ENCODE peak calls at places on chromosomes 2 and 18, in ten cellular contexts. P, A, M, D, X, N, S, C, T and K are unnamed samples.

GRCh38 chr18:36634573-36635216 is 194.1 kb downstream of the TPGS2 start:
- DNase-seq in P (no peak), A (no peak), M (no peak), D (no peak), X (no peak), N (no peak), S (no peak), C (no peak), T (no peak), K (no peak)

GRCh38 chr18:68060871-68061270 is 544.4 kb upstream of the DSEL start:
- DNase-seq in P (no peak), A (no peak), M (no peak), D (no peak), X (no peak), N (no peak), S (no peak), C (no peak), T (no peak), K (no peak)

GRCh38 chr2:63846487-63846886 is 4.8 kb downstream of the UGP2 start:
- DNase-seq in P (no peak), A (no peak), M (no peak), D (no peak), X (no peak), N (no peak), S (no peak), C (no peak), T (no peak), K (no peak)

GRCh38 chr18:50880108-50880465 is 1.2 kb downstream of the ME2 start:
- DNase-seq in P (no peak), A (no peak), M (no peak), D (no peak), X (no peak), N (no peak), S (no peak), C (peak; percentile 37), T (no peak), K (peak; percentile 20)

GRCh38 chr2:215878476-215879063 is 134.8 kb downstream of the MREG start:
- DNase-seq in P (no peak), A (no peak), M (no peak), D (peak; percentile 89), X (no peak), N (no peak), S (no peak), C (peak; percentile 25), T (no peak), K (no peak)

GRCh38 chr2:187575081-187576067 is 21.1 kb upstream of the TFPI start:
- DNase-seq in P (no peak), A (no peak), M (no peak), D (peak; percentile 63), X (no peak), N (no peak), S (no peak), C (no peak), T (no peak), K (no peak)

GRCh38 chr2:236341721-236342120 is 77.5 kb upstream of the ASB18 start:
- DNase-seq in P (no peak), A (no peak), M (no peak), D (no peak), X (no peak), N (peak; percentile 27), S (no peak), C (no peak), T (no peak), K (no peak)

GRCh38 chr18:28124239-28125029 is 52.5 kb downstream of the CDH2 start:
- DNase-seq in P (no peak), A (no peak), M (no peak), D (peak; percentile 43), X (no peak), N (no peak), S (no peak), C (no peak), T (no peak), K (no peak)

GRCh38 chr2:164112105-164112504 is 376.3 kb upstream of the FIGN start:
- DNase-seq in P (no peak), A (no peak), M (no peak), D (no peak), X (no peak), N (no peak), S (no peak), C (no peak), T (no peak), K (no peak)

GRCh38 chr2:164114937-164115336 is 379.1 kb upstream of the FIGN start:
- DNase-seq in P (no peak), A (no peak), M (no peak), D (no peak), X (no peak), N (no peak), S (no peak), C (no peak), T (no peak), K (no peak)

GRCh38 chr2:164115806-164116205 is 380.0 kb upstream of the FIGN start:
- DNase-seq in P (no peak), A (no peak), M (no peak), D (no peak), X (no peak), N (no peak), S (no peak), C (no peak), T (no peak), K (no peak)

GRCh38 chr2:164109006-164109405 is 373.2 kb upstream of the FIGN start:
- DNase-seq in P (no peak), A (no peak), M (no peak), D (no peak), X (no peak), N (no peak), S (no peak), C (no peak), T (no peak), K (no peak)

DNA sequence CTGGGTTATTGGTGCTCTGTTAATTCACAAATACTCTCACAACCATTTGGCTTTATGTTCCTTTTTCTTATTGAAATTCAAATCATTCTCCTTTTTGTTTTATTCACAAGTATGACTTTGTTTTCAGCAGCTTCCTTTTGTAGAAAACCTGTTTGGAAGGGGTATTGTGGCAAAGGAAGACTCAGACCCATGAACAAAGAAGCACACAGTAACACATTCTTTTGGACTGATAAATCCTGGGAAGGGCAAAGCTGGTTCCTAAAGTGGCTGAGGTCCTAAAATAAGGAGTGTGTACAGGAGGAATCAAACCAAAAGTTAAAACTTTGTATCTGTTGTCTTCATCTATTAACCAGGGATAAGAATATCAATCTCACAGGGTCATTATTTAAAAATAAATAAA is 374.7 kb upstream of the FIGN start:
- DNase-seq in P (no peak), A (no peak), M (no peak), D (no peak), X (no peak), N (no peak), S (no peak), C (no peak), T (no peak), K (no peak)
- TF ChIP-seq CTCF in P (no peak), A (no peak), M (no peak), D (no peak), X (no peak), N (no peak), S (no peak), C (no peak), T (no peak), K (no peak)

GRCh38 chr2:237472909-237473308 is 14.1 kb upstream of the MLPH start:
- DNase-seq in P (no peak), A (no peak), M (no peak), D (no peak), X (no peak), N (no peak), S (no peak), C (no peak), T (no peak), K (no peak)

GRCh38 chr2:237474511-237474911 is 12.5 kb upstream of the MLPH start:
- DNase-seq in P (no peak), A (no peak), M (no peak), D (no peak), X (no peak), N (no peak), S (no peak), C (no peak), T (no peak), K (no peak)

GRCh38 chr2:237473474-237474453 is 13.3 kb upstream of the MLPH start:
- DNase-seq in P (no peak), A (no peak), M (no peak), D (peak; percentile 66), X (no peak), N (no peak), S (no peak), C (no peak), T (no peak), K (no peak)

GRCh38 chr2:237472187-237472712 is 14.8 kb upstream of the MLPH start:
- DNase-seq in P (no peak), A (no peak), M (no peak), D (no peak), X (no peak), N (no peak), S (no peak), C (no peak), T (no peak), K (no peak)

GRCh38 chr2:237471457-237472186 is 15.4 kb upstream of the MLPH start:
- DNase-seq in P (no peak), A (peak; percentile 27), M (peak; percentile 58), D (peak; percentile 66), X (peak; percentile 67), N (peak; percentile 84), S (peak; percentile 65), C (no peak), T (peak; percentile 51), K (peak; percentile 48)
- TF ChIP-seq CTCF in P (peak; percentile 57), A (peak; percentile 53), M (peak; percentile 80), D (peak; percentile 80), X (peak; percentile 48), N (peak; percentile 79), S (peak; percentile 65), C (peak; percentile 48), T (peak; percentile 86), K (no peak)

GRCh38 chr2:218501665-218502064 is 66.5 kb downstream of the USP37 start:
- DNase-seq in P (no peak), A (no peak), M (no peak), D (peak; percentile 76), X (no peak), N (no peak), S (no peak), C (no peak), T (no peak), K (no peak)

GRCh38 chr2:218508299-218508698 is 59.9 kb downstream of the USP37 start:
- DNase-seq in P (no peak), A (no peak), M (no peak), D (no peak), X (no peak), N (no peak), S (no peak), C (no peak), T (no peak), K (no peak)

GRCh38 chr2:218500501-218501060 is 67.6 kb downstream of the USP37 start:
- DNase-seq in P (no peak), A (no peak), M (no peak), D (no peak), X (no peak), N (no peak), S (no peak), C (no peak), T (no peak), K (no peak)

DNA sequence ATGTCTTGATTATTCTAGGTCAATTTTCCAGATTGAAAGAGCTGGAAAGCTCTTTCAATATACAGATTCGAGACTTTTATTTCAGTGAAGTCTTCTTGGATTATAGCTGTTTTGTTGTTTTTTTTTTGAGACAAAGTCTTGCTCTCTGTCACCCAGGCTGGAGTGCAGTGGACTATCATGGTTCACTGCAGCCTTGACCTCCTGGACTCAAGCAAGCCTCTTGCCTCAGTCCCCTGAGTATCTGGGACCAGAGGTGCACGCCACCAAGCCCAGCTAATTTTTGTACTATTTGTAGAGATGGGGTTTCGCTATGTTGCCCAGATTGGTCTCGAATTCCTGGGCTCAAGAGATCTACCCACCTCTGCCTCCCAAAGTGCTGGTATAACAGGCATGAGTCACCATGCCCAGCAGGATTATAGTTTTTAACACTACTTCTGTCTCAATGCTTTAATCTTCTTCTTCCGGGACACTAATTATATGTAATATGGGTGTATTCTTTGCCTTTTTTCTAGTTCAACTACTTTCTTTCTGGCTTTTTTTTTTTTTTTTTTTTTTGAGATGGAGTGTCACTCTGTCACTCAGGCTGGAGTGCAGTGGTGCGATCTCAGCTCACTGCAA is 62.3 kb downstream of the USP37 start:
- DNase-seq in P (no peak), A (no peak), M (no peak), D (no peak), X (no peak), N (no peak), S (no peak), C (no peak), T (peak; percentile 6), K (no peak)
- TF ChIP-seq CTCF in P (no peak), A (no peak), M (no peak), D (no peak), X (no peak), N (no peak), S (no peak), C (no peak), T (no peak), K (no peak)

GRCh38 chr18:78660311-78660710 is 319.3 kb upstream of the SALL3 start:
- DNase-seq in P (no peak), A (no peak), M (no peak), D (no peak), X (no peak), N (no peak), S (no peak), C (no peak), T (no peak), K (no peak)
- TF ChIP-seq CTCF in P (no peak), A (no peak), M (no peak), D (no peak), X (no peak), N (no peak), S (no peak), C (no peak), T (no peak), K (no peak)